ENCODE peak calls at places on chromosome 14, in seven cellular contexts. S is psoas muscle, A is fibroblast of lung, P is SK-N-SH, L is PC-9, K is left lung, H is brain microvascular endothelial cell. W is an unnamed sample. For H3K36me3, the result is how much of the 10 kb centered on the place peaks cover.

GRCh38 chr14:106436310-106436905 is 910.0 kb downstream of the TMEM121 start:
- DNase-seq in H (no peak), L (no peak), A (no peak), S (no peak), P (no peak), K (peak), W (no peak)

GRCh38 chr14:91372680-91373495 is 44.7 kb downstream of the CCDC88C start:
- DNase-seq in K (no peak), P (peak), A (no peak), H (no peak), L (no peak), S (no peak), W (peak)

GRCh38 chr14:102907980-102908730 is 14.3 kb upstream of the AMN start:
- DNase-seq in L (no peak), H (no peak), K (no peak), A (no peak), S (no peak), P (peak), W (no peak)

GRCh38 chr14:73795974-73796373 is 55.7 kb upstream of the PTGR2 start:
- DNase-seq in P (no peak), L (peak), A (peak), S (no peak), K (no peak), H (no peak), W (peak)

GRCh38 chr14:105100931-105101330 is 35.7 kb upstream of the GPR132 start:
- DNase-seq in L (no peak), K (no peak), H (no peak), A (no peak), S (no peak), P (no peak), W (no peak)

GRCh38 chr14:77063581-77064289 is 34.3 kb upstream of the CIPC start:
- DNase-seq in S (no peak), H (no peak), A (peak), P (no peak), K (no peak), L (no peak), W (no peak)

GRCh38 chr14:94081386-94081820 is 293 bp downstream of the IFI27L1 start:
- DNase-seq in A (no peak), S (no peak), P (no peak), K (no peak), H (no peak), L (no peak), W (no peak)

GRCh38 chr14:102993523-102993922 is 63.8 kb downstream of the CDC42BPB start:
- DNase-seq in A (peak), H (peak), L (peak), K (no peak), S (no peak), P (no peak), W (no peak)

GRCh38 chr14:105411017-105411941 is 8.3 kb upstream of the MTA1 start:
- DNase-seq in L (peak), S (no peak), K (no peak), A (peak), P (peak), H (no peak), W (peak)

GRCh38 chr14:104977681-104978647 is at the start of gene AHNAK2:
- DNase-seq in P (peak), A (peak), S (peak), L (peak), K (peak), H (peak), W (peak)

GRCh38 chr14:99430491-99430890 is 50.2 kb downstream of the SETD3 start:
- DNase-seq in H (no peak), P (no peak), S (no peak), L (no peak), K (no peak), A (no peak), W (peak)

GRCh38 chr14:104094709-104095425 is 9.4 kb downstream of the ASPG start:
- DNase-seq in H (peak), A (peak), P (peak), L (no peak), K (no peak), S (peak), W (peak)

GRCh38 chr14:105919458-105920150 is 393.2 kb downstream of the TMEM121 start:
- DNase-seq in S (no peak), K (peak), L (no peak), A (no peak), P (no peak), H (no peak), W (no peak)

GRCh38 chr14:37571391-37571790 is 23.7 kb downstream of the FOXA1 start:
- DNase-seq in A (no peak), H (no peak), S (no peak), K (no peak), L (no peak), P (no peak), W (no peak)

GRCh38 chr14:69713127-69713800 is 53.7 kb upstream of the SRSF5 start:
- DNase-seq in L (no peak), H (no peak), S (no peak), A (no peak), P (no peak), K (no peak), W (peak)

GRCh38 chr14:92323916-92324818 is 1.2 kb downstream of the SLC24A4 start:
- DNase-seq in P (no peak), H (no peak), K (no peak), L (no peak), A (no peak), S (no peak), W (no peak)

GRCh38 chr14:38208825-38209562 is 1.3 kb downstream of the SSTR1 start:
- DNase-seq in P (no peak), K (no peak), A (peak), H (no peak), L (no peak), S (peak), W (peak)

GRCh38 chr14:105860615-105861580 is 334.5 kb downstream of the TMEM121 start:
- DNase-seq in P (no peak), A (no peak), L (no peak), S (no peak), H (no peak), K (peak), W (peak)

GRCh38 chr14:103593577-103593976 is 30.8 kb downstream of the COA8 start:
- DNase-seq in A (no peak), H (no peak), K (no peak), S (no peak), P (no peak), L (no peak), W (no peak)

GRCh38 chr14:104600805-104601204 is 3.8 kb downstream of the TMEM179 start:
- DNase-seq in H (no peak), S (peak), P (peak), A (no peak), K (peak), L (no peak), W (no peak)

DNA sequence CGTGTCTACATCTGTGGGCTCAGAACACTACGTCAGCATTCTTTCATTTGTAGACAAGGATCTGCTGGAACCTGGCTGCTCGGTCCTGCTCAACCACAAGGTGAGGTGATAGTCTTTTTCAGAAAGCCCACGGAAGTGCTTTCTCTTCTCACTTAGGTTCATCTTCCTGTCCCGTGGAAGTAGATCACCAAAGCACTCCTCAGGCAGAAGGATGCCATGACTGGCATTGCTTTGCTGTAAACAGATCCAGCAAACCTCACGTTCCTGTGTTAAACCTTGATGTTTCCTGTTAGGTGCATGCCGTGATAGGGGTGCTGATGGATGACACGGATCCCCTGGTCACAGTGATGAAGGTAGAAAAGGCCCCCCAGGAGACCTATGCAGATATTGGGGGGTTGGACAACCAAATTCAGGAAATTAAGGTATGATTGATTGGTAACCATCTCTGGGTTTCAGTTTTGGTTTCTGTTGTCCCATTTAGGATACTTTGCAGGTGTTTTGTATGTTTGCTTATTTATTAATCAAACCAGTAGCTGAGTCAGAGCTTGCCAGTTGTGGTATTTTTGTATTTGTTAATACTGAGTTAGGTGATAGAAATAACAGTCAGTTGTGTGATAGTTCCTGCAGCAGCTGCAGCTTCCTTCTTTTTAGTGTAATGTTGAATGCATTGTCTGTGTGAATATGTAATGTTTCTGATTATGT is 7.5 kb downstream of the PSMC1 start:
- DNase-seq in P (no peak), L (no peak), A (no peak), S (no peak), H (no peak), K (no peak), W (no peak)
- H3K36me3 ChIP-seq in P (half or more), L (under half), A (under half), S (under half), H (half or more), K (under half), W (half or more)

GRCh38 chr14:35326364-35326763 is 34.2 kb downstream of the PSMA6 start:
- DNase-seq in L (no peak), K (no peak), P (no peak), A (no peak), S (no peak), H (no peak), W (no peak)
- H3K27ac ChIP-seq in L (no peak), K (no peak), P (no peak), A (no peak), S (no peak), H (no peak), W (no peak)

GRCh38 chr14:22569106-22569748 is 19.8 kb downstream of the DAD1 start:
- DNase-seq in S (no peak), K (no peak), L (no peak), H (no peak), A (no peak), P (no peak), W (no peak)
- H3K36me3 ChIP-seq in S (under half), K (under half), L (under half), H (under half), A (under half), P (half or more), W (under half)

GRCh38 chr14:30982583-30982982 is 42.9 kb upstream of the AP4S1 start:
- DNase-seq in L (no peak), P (no peak), H (no peak), A (no peak), S (no peak), K (no peak), W (no peak)
- H3K27ac ChIP-seq in L (no peak), P (no peak), H (no peak), A (no peak), S (peak), K (no peak), W (no peak)

GRCh38 chr14:21205678-21206581 is 50.1 kb upstream of the OR5AU1 start:
- DNase-seq in L (no peak), H (no peak), A (no peak), P (no peak), K (no peak), S (no peak), W (no peak)
- H3K36me3 ChIP-seq in L (under half), H (half or more), A (under half), P (half or more), K (under half), S (under half), W (under half)

GRCh38 chr14:79967001-79967400 is 244.3 kb downstream of the DIO2 start:
- DNase-seq in H (no peak), A (no peak), P (no peak), L (no peak), S (no peak), K (no peak), W (no peak)
- H3K27ac ChIP-seq in H (no peak), A (peak), P (no peak), L (no peak), S (no peak), K (no peak), W (no peak)

DNA sequence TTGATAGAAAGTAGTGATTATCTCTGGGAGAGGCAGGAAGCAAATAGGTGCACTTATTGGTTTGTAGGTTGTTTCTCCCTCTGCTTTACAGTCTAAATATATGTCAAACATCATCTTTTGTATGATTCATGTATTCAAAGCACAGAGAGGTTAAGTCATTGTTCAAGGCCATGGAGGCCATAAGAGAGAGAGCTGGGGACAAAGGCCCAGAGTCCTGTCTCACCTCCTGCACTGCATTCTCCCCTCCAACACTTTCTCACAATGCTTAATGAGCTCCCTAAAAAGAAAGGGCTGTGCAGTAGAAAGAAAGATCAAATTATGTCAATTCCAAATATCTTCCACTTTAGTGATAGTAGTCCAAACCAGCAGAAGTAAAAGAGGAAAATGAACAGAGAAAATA is 180.4 kb upstream of the DIO3 start:
- DNase-seq in H (no peak), S (no peak), P (no peak), K (no peak), L (no peak), A (no peak), W (no peak)
- H3K36me3 ChIP-seq in H (under half), S (under half), P (under half), K (under half), L (under half), A (under half), W (under half)